ENCODE peak calls at places on chromosomes 11 and 22, in four cellular contexts. I is H1, P is neuronal stem cell, L is mesenchymal stem cell. J is an unnamed sample.

GRCh38 chr11:35418847-35419712 is at the start of gene SLC1A2:
- DNase-seq in L (peak; percentile 28), P (peak; percentile 51), I (no peak), J (no peak)

GRCh38 chr22:27987557-27987956 is 68.5 kb upstream of the PITPNB start:
- DNase-seq in L (peak; percentile 79), P (no peak), I (no peak), J (no peak)

GRCh38 chr11:57260937-57261783 is 24.1 kb upstream of the APLNR start:
- DNase-seq in L (no peak), I (no peak), P (no peak), J (no peak)

GRCh38 chr11:125263268-125263790 is 98.8 kb downstream of the PKNOX2 start:
- DNase-seq in I (peak; percentile 94), L (peak; percentile 100), P (peak; percentile 94), J (peak; percentile 27)

GRCh38 chr11:43944761-43945311 is 2.4 kb downstream of the C11orf96 start:
- DNase-seq in I (no peak), P (no peak), L (peak; percentile 75), J (peak; percentile 67)

GRCh38 chr11:34349882-34350281 is 7.9 kb downstream of the ABTB2 start:
- DNase-seq in I (no peak), P (no peak), L (peak; percentile 36), J (no peak)

GRCh38 chr11:131977854-131978253 is 607.4 kb downstream of the NTM start:
- DNase-seq in L (peak; percentile 57), P (no peak), I (no peak), J (peak; percentile 18)

GRCh38 chr22:31692186-31692886 is 30.3 kb upstream of the PISD start:
- DNase-seq in I (no peak), P (no peak), L (peak; percentile 63), J (no peak)

GRCh38 chr11:94511932-94512781 is at the start of gene C11orf97:
- DNase-seq in P (peak; percentile 54), L (peak; percentile 59), I (peak; percentile 25), J (peak; percentile 48)

GRCh38 chr11:20353829-20354434 is 9.6 kb upstream of the HTATIP2 start:
- DNase-seq in P (no peak), L (peak; percentile 59), I (no peak), J (peak; percentile 78)

GRCh38 chr11:67387518-67387917 is 4.3 kb upstream of the RAD9A start:
- DNase-seq in P (no peak), L (no peak), I (no peak), J (no peak)
- H3K36me3 ChIP-seq in P (no peaks in the 10 kb centered on the region), L (no peaks in the 10 kb centered on the region), I (no peaks in the 10 kb centered on the region), J (no peaks in the 10 kb centered on the region)

GRCh38 chr22:28998681-28999080 is 63.0 kb downstream of the C22orf31 start:
- DNase-seq in P (no peak), L (no peak), I (no peak), J (no peak)
- H2BK12ac ChIP-seq in P (no peak overlapping the region), L (no peak overlapping the region), I (peak overlapping the region; percentile 40), J (peak overlapping the region; percentile 23)

DNA sequence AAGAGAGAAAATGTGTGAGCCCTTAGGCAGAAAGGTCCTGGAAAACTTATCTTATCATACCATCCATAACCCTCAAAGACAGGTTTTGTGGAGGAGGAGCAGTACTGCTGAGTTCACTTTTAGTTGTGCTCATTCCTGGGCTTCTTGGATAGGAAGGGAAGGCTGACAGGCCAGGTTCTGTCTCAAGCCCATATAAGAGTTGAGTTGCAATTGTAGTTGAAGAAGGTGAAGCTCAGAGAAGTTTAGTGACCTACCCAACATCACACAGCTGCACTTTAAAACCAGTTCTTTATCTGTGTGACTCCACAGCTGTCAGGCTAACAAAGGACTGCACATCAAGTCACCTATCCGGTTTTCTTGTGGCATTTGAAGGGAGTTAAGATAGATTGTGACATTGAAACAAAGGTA is 13.0 kb downstream of the TEAD1 start:
- DNase-seq in P (no peak), I (no peak), L (no peak), J (peak; percentile 81)
- H3K4me1 ChIP-seq in P (peaks cover 41% of the 10 kb centered on the region), I (peaks cover 38% of the 10 kb centered on the region), L (peaks cover 18% of the 10 kb centered on the region), J (peaks cover 61% of the 10 kb centered on the region)

GRCh38 chr22:24093855-24094254 is 82.8 kb downstream of the CABIN1 start:
- DNase-seq in I (no peak), P (no peak), L (no peak), J (no peak)

GRCh38 chr22:24089951-24090350 is 78.8 kb downstream of the CABIN1 start:
- DNase-seq in I (no peak), P (no peak), L (no peak), J (no peak)

GRCh38 chr22:24088796-24089195 is 77.7 kb downstream of the CABIN1 start:
- DNase-seq in L (peak; percentile 13), I (no peak), P (no peak), J (no peak)

GRCh38 chr22:24090581-24090980 is 79.5 kb downstream of the CABIN1 start:
- DNase-seq in P (no peak), L (no peak), I (no peak), J (no peak)

GRCh38 chr22:24091551-24092420 is 80.7 kb downstream of the CABIN1 start:
- DNase-seq in L (no peak), I (no peak), P (no peak), J (no peak)
- H3K36me3 ChIP-seq in L (peaks cover 61% of the 10 kb centered on the region), I (peaks cover 19% of the 10 kb centered on the region), P (peaks cover 39% of the 10 kb centered on the region), J (peaks cover 44% of the 10 kb centered on the region)

DNA sequence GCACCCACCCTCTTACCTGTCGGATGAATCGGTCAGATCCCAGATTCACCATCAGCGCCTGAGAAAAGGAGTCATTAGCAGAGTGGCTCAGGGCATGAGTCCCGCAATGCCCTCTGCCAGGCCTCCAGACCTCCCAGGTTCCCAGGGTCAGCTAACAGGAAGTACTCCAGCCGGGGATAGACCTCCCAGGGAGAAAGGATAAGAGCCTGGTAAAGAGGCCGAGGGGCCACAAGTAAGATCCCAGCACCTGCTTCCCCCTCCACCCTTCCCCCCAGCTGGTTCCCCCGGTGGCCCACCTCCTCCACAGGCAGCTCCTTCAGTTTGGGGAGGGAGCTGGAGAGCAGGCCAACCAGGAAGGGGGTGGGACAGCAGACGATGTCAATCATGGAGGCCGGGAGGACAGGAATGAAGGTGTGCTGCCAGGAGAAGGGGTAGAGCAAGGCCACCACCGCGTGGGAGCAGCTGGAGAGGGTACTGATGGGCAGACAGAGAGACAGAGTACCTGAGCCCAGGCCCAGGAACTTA is 16.4 kb downstream of the RPL27A start:
- DNase-seq in P (no peak), L (no peak), I (no peak), J (no peak)
- H2BK12ac ChIP-seq in P (no peak overlapping the region), L (no peak overlapping the region), I (peak overlapping the region; percentile 97), J (peak overlapping the region; percentile 23)